ENCODE peak calls at places on chromosomes 5 and 9, in ten cellular contexts. Y, C, A, S, V, P, G, Z, I and O are unnamed samples.

GRCh38 chr5:154138701-154139100 is 51.8 kb upstream of the GALNT10 start:
- DNase-seq in Z (no peak), V (no peak), G (no peak), C (no peak), P (no peak), I (peak), Y (no peak), A (no peak), S (no peak), O (no peak)

GRCh38 chr5:91754990-91755389 is 371.9 kb upstream of the ARRDC3 start:
- DNase-seq in Z (no peak), A (no peak), Y (no peak), P (no peak), G (no peak), V (no peak), S (no peak), I (no peak), C (no peak), O (no peak)

GRCh38 chr9:87594218-87594617 is 96.6 kb downstream of the DAPK1 start:
- DNase-seq in S (peak), C (no peak), Y (no peak), P (no peak), V (no peak), A (no peak), Z (no peak), G (no peak), I (no peak), O (no peak)

GRCh38 chr5:91269198-91269597 is 113.9 kb downstream of the ARRDC3 start:
- DNase-seq in P (no peak), V (no peak), Y (no peak), A (no peak), Z (peak), I (no peak), C (no peak), G (no peak), S (no peak), O (no peak)

GRCh38 chr9:105026451-105026850 is 98.5 kb upstream of the ABCA1 start:
- DNase-seq in C (no peak), Z (peak), G (no peak), P (no peak), I (no peak), V (no peak), A (no peak), S (peak), Y (no peak), O (no peak)

GRCh38 chr9:93911136-93911745 is 43.9 kb downstream of the BARX1 start:
- DNase-seq in Y (no peak), I (no peak), G (no peak), V (no peak), C (no peak), S (no peak), P (no peak), A (no peak), Z (no peak), O (no peak)

GRCh38 chr5:171580506-171581265 is 161.2 kb downstream of the FGF18 start:
- DNase-seq in I (no peak), C (no peak), A (no peak), G (no peak), Y (no peak), Z (peak), S (peak), P (no peak), V (no peak), O (no peak)

GRCh38 chr5:134128648-134128995 is 14.1 kb downstream of the TCF7 start:
- DNase-seq in I (no peak), C (no peak), G (no peak), V (no peak), A (no peak), P (no peak), Y (no peak), Z (no peak), S (no peak), O (no peak)

GRCh38 chr5:55592388-55593114 is 57.8 kb upstream of the PLPP1 start:
- DNase-seq in C (no peak), Y (no peak), I (no peak), P (no peak), A (no peak), G (no peak), S (no peak), Z (no peak), V (no peak), O (no peak)

GRCh38 chr5:6719896-6720560 is 6.8 kb downstream of the TENT4A start:
- DNase-seq in S (no peak), A (no peak), I (no peak), V (no peak), G (no peak), C (no peak), P (no peak), Y (no peak), Z (no peak), O (no peak)

GRCh38 chr5:148393390-148393741 is 9.6 kb downstream of the FBXO38 start:
- DNase-seq in Z (no peak), A (no peak), Y (peak), C (peak), V (no peak), S (no peak), I (no peak), P (no peak), G (no peak), O (no peak)

GRCh38 chr9:136016221-136016881 is 55.2 kb upstream of the UBAC1 start:
- DNase-seq in G (no peak), A (peak), Z (no peak), P (no peak), Y (no peak), V (no peak), I (peak), S (no peak), C (no peak), O (no peak)

GRCh38 chr5:1093361-1093760 is 18.5 kb downstream of the SLC12A7 start:
- DNase-seq in C (no peak), A (no peak), Y (no peak), S (no peak), I (peak), G (no peak), P (no peak), Z (no peak), V (no peak), O (no peak)

GRCh38 chr9:93123561-93124283 is 10.3 kb downstream of the NINJ1 start:
- DNase-seq in Z (no peak), A (no peak), P (no peak), V (no peak), C (no peak), I (no peak), G (no peak), S (no peak), Y (no peak), O (no peak)

GRCh38 chr5:20678814-20679298 is 690.9 kb upstream of the CDH18 start:
- DNase-seq in P (no peak), I (no peak), A (no peak), Y (no peak), G (no peak), Z (peak), C (no peak), S (peak), V (no peak), O (peak)

GRCh38 chr5:98794414-98795080 is 21.1 kb downstream of the RGMB start:
- DNase-seq in S (no peak), A (no peak), G (no peak), C (no peak), P (no peak), Z (no peak), V (no peak), Y (no peak), I (no peak), O (no peak)

GRCh38 chr5:87210076-87210475 is 57.6 kb upstream of the RASA1 start:
- DNase-seq in I (no peak), Z (no peak), G (no peak), V (no peak), S (no peak), C (no peak), A (no peak), P (no peak), Y (no peak), O (no peak)

GRCh38 chr9:88536951-88537742 is 2.2 kb downstream of the NXNL2 start:
- DNase-seq in A (no peak), V (no peak), C (no peak), P (no peak), I (no peak), Z (no peak), G (no peak), S (no peak), Y (peak), O (no peak)